ENCODE peak calls at places on chromosomes 2 and 18, in six cellular contexts. S is CD8-positive, alpha-beta memory T cell; Q is breast epithelium; X is tibial artery; W is right cardiac atrium; O is H7. L is an unnamed sample.

GRCh38 chr2:45168731-45169338 is 159.6 kb upstream of the SIX2 start:
- DNase-seq in X (no peak), O (peak), S (no peak), Q (no peak), W (no peak), L (no peak)

GRCh38 chr2:16105664-16106281 is 165.4 kb downstream of the MYCN start:
- DNase-seq in W (no peak), S (no peak), O (peak), Q (no peak), X (no peak), L (no peak)

GRCh38 chr2:112187805-112188596 is 49.8 kb downstream of the FBLN7 start:
- DNase-seq in W (no peak), S (peak), Q (no peak), X (no peak), O (no peak), L (no peak)

GRCh38 chr2:10274376-10274775 is 28.3 kb upstream of the HPCAL1 start:
- DNase-seq in X (peak), O (no peak), Q (peak), W (no peak), S (no peak), L (no peak)

GRCh38 chr2:233380132-233381012 is 26.1 kb downstream of the DGKD start:
- DNase-seq in S (no peak), O (no peak), X (no peak), Q (no peak), W (no peak), L (no peak)

GRCh38 chr18:47594621-47595086 is 335.8 kb downstream of the SMAD2 start:
- DNase-seq in X (no peak), Q (no peak), O (no peak), W (no peak), S (no peak), L (no peak)

GRCh38 chr2:40243581-40243980 is 208.3 kb downstream of the SLC8A1 start:
- DNase-seq in W (no peak), X (no peak), S (no peak), Q (no peak), O (no peak), L (no peak)

GRCh38 chr18:55588001-55588875 is at the start of gene TCF4:
- DNase-seq in O (peak), W (peak), Q (peak), X (peak), S (peak), L (peak)

GRCh38 chr2:148391324-148391723 is 253.2 kb upstream of the EPC2 start:
- DNase-seq in O (no peak), Q (no peak), S (no peak), W (no peak), X (no peak), L (no peak)

GRCh38 chr2:185970148-185970852 is 231.7 kb downstream of the FSIP2 start:
- DNase-seq in Q (no peak), O (no peak), W (no peak), X (no peak), S (no peak), L (no peak)

GRCh38 chr2:239751719-239752355 is 273.3 kb downstream of the NDUFA10 start:
- DNase-seq in Q (no peak), S (no peak), O (no peak), X (no peak), W (no peak), L (peak)

GRCh38 chr18:22173928-22174301 is 4.5 kb downstream of the GATA6 start:
- DNase-seq in O (peak), S (no peak), Q (no peak), X (no peak), W (no peak), L (no peak)

GRCh38 chr18:62384068-62384467 is 59.0 kb downstream of the TNFRSF11A start:
- DNase-seq in W (no peak), S (no peak), X (no peak), O (no peak), Q (no peak), L (no peak)

GRCh38 chr2:234305846-234306245 is 191.0 kb downstream of the ARL4C start:
- DNase-seq in X (no peak), Q (no peak), S (no peak), O (no peak), W (no peak), L (no peak)

GRCh38 chr2:191001624-191002023 is 12.3 kb downstream of the STAT1 start:
- DNase-seq in O (no peak), S (no peak), Q (no peak), W (no peak), X (no peak), L (no peak)

GRCh38 chr2:159446817-159447216 is 160.3 kb upstream of the WDSUB1 start:
- DNase-seq in X (no peak), O (no peak), W (no peak), S (no peak), Q (no peak), L (no peak)

GRCh38 chr2:164622338-164623106 is 1.2 kb upstream of the GRB14 start:
- DNase-seq in W (no peak), O (peak), X (no peak), Q (no peak), S (no peak), L (no peak)

GRCh38 chr2:201931955-201932354 is 101.7 kb upstream of the FZD7 start:
- DNase-seq in X (no peak), O (no peak), Q (no peak), S (no peak), W (no peak), L (no peak)

GRCh38 chr2:11647834-11648600 is 22.0 kb downstream of the NTSR2 start:
- DNase-seq in W (no peak), Q (no peak), S (no peak), O (peak), X (no peak), L (no peak)

GRCh38 chr2:9139491-9140443 is 66.8 kb upstream of the ASAP2 start:
- DNase-seq in X (peak), O (peak), S (peak), Q (peak), W (peak), L (peak)

GRCh38 chr2:217623513-217623912 is 379.3 kb downstream of the TNS1 start:
- DNase-seq in O (no peak), W (no peak), S (no peak), Q (no peak), X (no peak), L (no peak)

GRCh38 chr2:127117603-127118002 is 10.6 kb upstream of the BIN1 start:
- DNase-seq in S (no peak), X (no peak), W (no peak), Q (no peak), O (peak), L (no peak)